ENCODE peak calls at places on chromosomes 1 and 21, in five cellular contexts. One of them, this sample, is unnamed.

GRCh38 chr1:53450225-53450624 is 9.0 kb upstream of the DMRTB1 start:
- DNase-seq in K562: peak; percentile 37
- DNase-seq in GM12878: no peak
- DNase-seq in HCT116: no peak
- DNase-seq in HepG2: no peak
- DNase-seq in this sample: peak; percentile 75

GRCh38 chr1:152699746-152700145 is 1.6 kb downstream of the LCE2A start:
- DNase-seq in K562: no peak
- DNase-seq in HCT116: no peak
- DNase-seq in GM12878: no peak
- DNase-seq in HepG2: no peak
- DNase-seq in this sample: no peak

GRCh38 chr1:164644774-164645634 is 86.0 kb downstream of the PBX1 start:
- DNase-seq in HCT116: peak; percentile 27
- DNase-seq in HepG2: no peak
- DNase-seq in GM12878: no peak
- DNase-seq in K562: no peak
- DNase-seq in this sample: no peak

GRCh38 chr1:63124666-63125191 is 197.6 kb upstream of the FOXD3 start:
- DNase-seq in HCT116: no peak
- DNase-seq in K562: no peak
- DNase-seq in HepG2: peak; percentile 46
- DNase-seq in GM12878: peak; percentile 34
- DNase-seq in this sample: no peak

GRCh38 chr1:1157426-1157913 is 16.2 kb upstream of the TTLL10 start:
- DNase-seq in GM12878: no peak
- DNase-seq in HCT116: peak; percentile 71
- DNase-seq in K562: peak; percentile 94
- DNase-seq in HepG2: no peak
- DNase-seq in this sample: peak; percentile 54

GRCh38 chr1:204791453-204792366 is 79.0 kb upstream of the NFASC start:
- DNase-seq in HCT116: peak; percentile 72
- DNase-seq in GM12878: no peak
- DNase-seq in HepG2: peak; percentile 24
- DNase-seq in K562: peak; percentile 89
- DNase-seq in this sample: peak; percentile 95

GRCh38 chr1:227508431-227508830 is 54.9 kb upstream of the ZNF678 start:
- DNase-seq in HepG2: no peak
- DNase-seq in HCT116: no peak
- DNase-seq in K562: no peak
- DNase-seq in GM12878: no peak
- DNase-seq in this sample: no peak

GRCh38 chr1:162235261-162235780 is 141.3 kb downstream of the SPATA46 start:
- DNase-seq in GM12878: no peak
- DNase-seq in HCT116: no peak
- DNase-seq in HepG2: peak; percentile 91
- DNase-seq in K562: no peak
- DNase-seq in this sample: no peak

DNA sequence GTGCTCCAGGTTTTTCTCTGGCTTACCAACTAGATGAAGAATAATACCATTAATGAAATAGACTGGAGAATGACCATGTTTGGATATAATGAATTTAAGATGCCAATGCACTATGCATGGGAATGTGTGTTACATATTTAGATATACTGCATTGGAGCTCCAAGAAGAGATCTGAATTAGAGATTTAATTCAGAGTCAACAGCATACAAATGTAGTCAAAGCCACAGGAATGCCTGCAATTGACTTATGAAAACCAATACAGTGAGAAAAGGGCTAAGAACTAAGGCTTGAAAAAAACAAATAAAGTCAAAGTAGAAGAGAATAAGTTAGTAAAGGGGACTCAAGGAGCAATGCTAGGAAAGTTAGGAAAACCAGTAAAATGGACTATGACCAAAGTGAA is 59.1 kb downstream of the USP24 start:
- DNase-seq in GM12878: no peak
- DNase-seq in HepG2: no peak
- DNase-seq in K562: no peak
- DNase-seq in HCT116: no peak
- DNase-seq in this sample: no peak
- H3K36me3 ChIP-seq in GM12878: peaks cover 25% of the 10 kb centered on the region
- H3K36me3 ChIP-seq in HepG2: peaks cover 17% of the 10 kb centered on the region
- H3K36me3 ChIP-seq in K562: peaks cover 86% of the 10 kb centered on the region
- H3K36me3 ChIP-seq in HCT116: peaks cover 22% of the 10 kb centered on the region
- H3K36me3 ChIP-seq in this sample: peaks cover 21% of the 10 kb centered on the region

GRCh38 chr21:25103500-25104207 is 503.6 kb downstream of the MRPL39 start:
- DNase-seq in K562: no peak
- DNase-seq in HepG2: no peak
- DNase-seq in GM12878: no peak
- DNase-seq in HCT116: no peak
- DNase-seq in this sample: no peak
- TF ChIP-seq ATF3 in K562: no peak
- TF ChIP-seq ATF3 in HepG2: no peak
- TF ChIP-seq ATF3 in GM12878: no peak
- TF ChIP-seq ATF3 in HCT116: no peak
- TF ChIP-seq ATF3 in this sample: no peak

DNA sequence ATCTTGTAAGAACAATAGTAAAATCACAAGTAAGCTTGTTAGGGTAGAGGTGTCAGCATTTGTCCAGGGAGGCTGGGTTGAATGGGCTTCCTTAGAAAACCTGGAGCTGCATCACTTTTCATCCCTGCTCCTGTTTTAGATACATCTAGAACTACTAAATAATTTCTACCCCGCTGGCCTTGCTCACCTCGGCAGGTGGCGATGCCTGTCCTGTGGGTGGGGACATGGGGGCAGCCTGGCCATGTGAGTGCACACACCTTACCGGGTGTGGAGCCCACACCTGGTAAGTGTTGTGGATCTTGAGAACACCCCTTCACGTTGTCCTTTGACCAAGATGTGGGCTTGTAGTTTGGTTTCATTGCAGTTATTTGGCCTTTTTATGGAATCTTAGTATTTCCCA is 29.7 kb downstream of the URB2 start:
- DNase-seq in HepG2: no peak
- DNase-seq in GM12878: no peak
- DNase-seq in HCT116: no peak
- DNase-seq in K562: no peak
- DNase-seq in this sample: no peak
- H3K36me3 ChIP-seq in HepG2: peaks cover 21% of the 10 kb centered on the region
- H3K36me3 ChIP-seq in GM12878: peaks cover 35% of the 10 kb centered on the region
- H3K36me3 ChIP-seq in HCT116: peaks cover 34% of the 10 kb centered on the region
- H3K36me3 ChIP-seq in K562: peaks cover 96% of the 10 kb centered on the region
- H3K36me3 ChIP-seq in this sample: peaks cover 58% of the 10 kb centered on the region

GRCh38 chr1:157112186-157112867 is 12.7 kb upstream of the ETV3L start:
- DNase-seq in HCT116: no peak
- DNase-seq in K562: no peak
- DNase-seq in HepG2: no peak
- DNase-seq in GM12878: no peak
- DNase-seq in this sample: no peak
- TF ChIP-seq ATF3 in HCT116: no peak
- TF ChIP-seq ATF3 in K562: no peak
- TF ChIP-seq ATF3 in HepG2: no peak
- TF ChIP-seq ATF3 in GM12878: no peak
- TF ChIP-seq ATF3 in this sample: no peak

DNA sequence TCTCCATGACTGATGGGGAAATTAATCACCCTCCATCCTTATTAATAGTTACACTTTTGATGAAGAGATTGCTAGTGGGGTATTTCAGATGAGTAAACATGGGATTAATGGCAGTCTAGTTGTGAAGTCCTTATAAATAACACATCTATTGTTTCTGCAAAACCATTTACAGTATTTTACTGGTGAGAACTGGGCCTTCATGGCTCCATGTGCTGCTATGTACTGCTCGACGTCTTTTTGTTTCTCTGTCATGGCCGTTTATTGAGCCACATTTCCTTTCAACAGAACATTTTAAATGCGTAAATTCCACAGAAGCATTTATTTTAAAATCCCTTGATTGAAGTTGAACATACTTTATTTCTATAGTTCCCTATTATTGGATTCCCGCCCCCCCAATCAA is 34.5 kb downstream of the SPEN start:
- DNase-seq in K562: no peak
- DNase-seq in HepG2: no peak
- DNase-seq in HCT116: no peak
- DNase-seq in GM12878: no peak
- DNase-seq in this sample: no peak
- H3K36me3 ChIP-seq in K562: peaks cover 55% of the 10 kb centered on the region
- H3K36me3 ChIP-seq in HepG2: peaks cover 2% of the 10 kb centered on the region
- H3K36me3 ChIP-seq in HCT116: peaks cover 4% of the 10 kb centered on the region
- H3K36me3 ChIP-seq in GM12878: peaks cover 4% of the 10 kb centered on the region
- H3K36me3 ChIP-seq in this sample: peaks cover 1% of the 10 kb centered on the region

GRCh38 chr1:111513410-111514020 is 10.1 kb upstream of the ADORA3 start:
- DNase-seq in K562: no peak
- DNase-seq in HCT116: no peak
- DNase-seq in HepG2: peak; percentile 39
- DNase-seq in GM12878: no peak
- DNase-seq in this sample: no peak
- TF ChIP-seq ATF3 in K562: no peak
- TF ChIP-seq ATF3 in HCT116: no peak
- TF ChIP-seq ATF3 in HepG2: no peak
- TF ChIP-seq ATF3 in GM12878: no peak
- TF ChIP-seq ATF3 in this sample: no peak

GRCh38 chr1:43445618-43446387 is 7.9 kb downstream of the HYI start:
- DNase-seq in HCT116: no peak
- DNase-seq in K562: no peak
- DNase-seq in HepG2: no peak
- DNase-seq in GM12878: no peak
- DNase-seq in this sample: no peak

GRCh38 chr1:43447891-43448708 is 5.6 kb downstream of the HYI start:
- DNase-seq in GM12878: no peak
- DNase-seq in K562: no peak
- DNase-seq in HCT116: no peak
- DNase-seq in HepG2: no peak
- DNase-seq in this sample: no peak

GRCh38 chr1:43446388-43446740 is 7.4 kb downstream of the HYI start:
- DNase-seq in GM12878: no peak
- DNase-seq in HepG2: no peak
- DNase-seq in HCT116: no peak
- DNase-seq in K562: no peak
- DNase-seq in this sample: no peak

GRCh38 chr1:43448955-43449707 is 4.6 kb downstream of the HYI start:
- DNase-seq in HCT116: no peak
- DNase-seq in K562: no peak
- DNase-seq in GM12878: no peak
- DNase-seq in HepG2: no peak
- DNase-seq in this sample: no peak

GRCh38 chr1:43446881-43447835 is 6.6 kb downstream of the HYI start:
- DNase-seq in HepG2: no peak
- DNase-seq in K562: no peak
- DNase-seq in GM12878: no peak
- DNase-seq in HCT116: no peak
- DNase-seq in this sample: no peak
- H3K36me3 ChIP-seq in HepG2: peaks cover 24% of the 10 kb centered on the region
- H3K36me3 ChIP-seq in K562: peaks cover 67% of the 10 kb centered on the region
- H3K36me3 ChIP-seq in GM12878: peaks cover 30% of the 10 kb centered on the region
- H3K36me3 ChIP-seq in HCT116: peaks cover 15% of the 10 kb centered on the region
- H3K36me3 ChIP-seq in this sample: peaks cover 15% of the 10 kb centered on the region

DNA sequence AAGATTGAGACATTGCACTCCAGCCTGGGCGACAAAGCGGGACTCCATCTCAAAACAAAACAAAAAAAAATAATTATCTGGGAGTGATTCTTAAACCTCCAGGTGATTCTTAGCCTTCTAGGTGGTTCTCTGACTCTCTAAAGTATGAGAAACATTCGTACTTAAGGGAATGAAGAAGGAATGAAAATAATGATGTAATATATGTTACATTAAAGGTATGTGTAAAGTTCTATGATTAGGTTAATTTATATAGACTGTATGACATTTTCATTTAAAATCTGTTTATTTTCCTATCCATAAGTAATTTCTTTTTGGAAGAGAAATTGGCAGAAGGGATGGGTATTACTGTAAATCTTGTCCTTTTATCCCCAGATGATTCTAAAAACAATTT is 34.7 kb downstream of the OSBPL9 start:
- DNase-seq in K562: no peak
- DNase-seq in HCT116: no peak
- DNase-seq in GM12878: no peak
- DNase-seq in HepG2: no peak
- DNase-seq in this sample: no peak
- TF ChIP-seq ATF3 in K562: no peak
- TF ChIP-seq ATF3 in HCT116: no peak
- TF ChIP-seq ATF3 in GM12878: no peak
- TF ChIP-seq ATF3 in HepG2: no peak
- TF ChIP-seq ATF3 in this sample: no peak

GRCh38 chr21:34074283-34075098 is 1.1 kb downstream of the MRPS6 start:
- DNase-seq in HCT116: no peak
- DNase-seq in GM12878: no peak
- DNase-seq in K562: peak; percentile 49
- DNase-seq in HepG2: no peak
- DNase-seq in this sample: peak; percentile 58

GRCh38 chr21:34072145-34073031 is 990 bp upstream of the MRPS6 start:
- DNase-seq in GM12878: no peak
- DNase-seq in HepG2: no peak
- DNase-seq in K562: no peak
- DNase-seq in HCT116: no peak
- DNase-seq in this sample: no peak

GRCh38 chr21:34073749-34074282 is 438 bp downstream of the MRPS6 start:
- DNase-seq in HCT116: no peak
- DNase-seq in K562: peak; percentile 69
- DNase-seq in HepG2: no peak
- DNase-seq in GM12878: no peak
- DNase-seq in this sample: peak; percentile 54

GRCh38 chr21:34071683-34072082 is 1.7 kb upstream of the MRPS6 start:
- DNase-seq in GM12878: no peak
- DNase-seq in HCT116: no peak
- DNase-seq in K562: no peak
- DNase-seq in HepG2: peak; percentile 58
- DNase-seq in this sample: no peak

DNA sequence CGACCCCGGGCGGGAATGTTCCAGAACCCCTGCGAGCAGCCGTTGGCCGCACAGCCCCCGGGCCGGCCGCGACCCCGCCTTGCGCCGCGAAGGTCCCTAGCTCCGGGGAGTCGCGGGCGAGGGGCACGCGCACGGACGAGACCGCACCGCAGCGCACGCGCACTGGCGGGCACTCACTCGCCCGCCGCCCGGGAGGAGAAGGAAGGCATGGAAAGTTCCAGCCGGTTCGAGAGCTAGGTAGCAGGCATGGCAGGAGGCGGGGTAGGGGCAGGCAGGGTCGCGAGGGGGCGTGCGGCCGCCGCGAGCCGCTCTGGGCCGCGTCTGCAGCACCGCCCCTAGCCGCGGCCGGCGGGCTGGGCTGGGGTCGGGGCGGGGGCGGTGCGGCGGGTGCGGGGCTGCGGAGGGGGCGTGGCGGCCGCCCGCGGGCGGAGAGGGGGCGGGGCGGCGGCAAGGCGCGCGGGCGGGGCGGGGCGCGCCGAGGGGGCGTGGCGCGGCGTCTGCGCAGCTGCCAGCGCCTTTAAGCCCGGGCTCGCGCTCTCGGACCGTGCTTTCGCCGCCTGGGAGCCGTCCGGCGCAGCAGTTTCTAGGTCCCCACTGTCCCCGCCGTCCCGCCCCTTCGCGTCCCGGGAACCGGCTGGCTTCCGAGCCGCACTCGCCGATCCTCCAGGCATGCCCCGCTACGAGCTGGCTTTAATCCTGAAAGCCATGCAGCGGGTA is at the start of the genes MRPS6 and SLC5A3:
- DNase-seq in K562: peak; percentile 93
- DNase-seq in GM12878: no peak
- DNase-seq in HCT116: peak; percentile 54
- DNase-seq in HepG2: peak; percentile 47
- DNase-seq in this sample: peak; percentile 67
- H3K36me3 ChIP-seq in K562: peaks cover 31% of the 10 kb centered on the region
- H3K36me3 ChIP-seq in GM12878: no peaks in the 10 kb centered on the region
- H3K36me3 ChIP-seq in HCT116: peaks cover 5% of the 10 kb centered on the region
- H3K36me3 ChIP-seq in HepG2: no peaks in the 10 kb centered on the region
- H3K36me3 ChIP-seq in this sample: no peaks in the 10 kb centered on the region